ENCODE peak calls at places on chromosomes 3 and 15, in five cellular contexts. T is fibroblast of the aortic adventitia, Z is fibroblast of lung, F is fibroblast of mammary gland, K is astrocyte. N is an unnamed sample.

GRCh38 chr15:82554351-82554750 is 14.1 kb upstream of the RPS17 start:
- DNase-seq in T (peak), Z (no peak), F (peak), K (no peak), N (no peak)

GRCh38 chr3:194278186-194278845 is 72.8 kb downstream of the CPN2 start:
- DNase-seq in T (no peak), Z (no peak), F (no peak), K (no peak), N (no peak)

GRCh38 chr3:50003216-50003615 is 63.3 kb downstream of the RBM6 start:
- DNase-seq in T (no peak), Z (peak), F (peak), K (peak), N (no peak)

GRCh38 chr3:632571-633170 is 436.1 kb downstream of the CHL1 start:
- DNase-seq in T (peak), Z (peak), F (peak), K (peak), N (no peak)

GRCh38 chr3:44981220-44981619 is 5.2 kb downstream of the EXOSC7 start:
- DNase-seq in T (peak), Z (no peak), F (peak), K (peak), N (no peak)

GRCh38 chr3:149494759-149495580 is 20.5 kb downstream of the TM4SF4 start:
- DNase-seq in T (no peak), Z (no peak), F (peak), K (peak), N (peak)

GRCh38 chr3:139006051-139006716 is at the start of gene PRR23A:
- DNase-seq in T (no peak), Z (no peak), F (no peak), K (no peak), N (no peak)

GRCh38 chr3:194569252-194569651 is 64.0 kb downstream of the TMEM44 start:
- DNase-seq in T (no peak), Z (no peak), F (no peak), K (no peak), N (no peak)

GRCh38 chr3:32316976-32317375 is 74.7 kb upstream of the CMTM7 start:
- DNase-seq in T (no peak), Z (no peak), F (no peak), K (no peak), N (no peak)

GRCh38 chr3:88632226-88632625 is 475.2 kb upstream of the EPHA3 start:
- DNase-seq in T (no peak), Z (no peak), F (no peak), K (no peak), N (no peak)

GRCh38 chr3:179108091-179108490 is 36.5 kb upstream of the ZMAT3 start:
- DNase-seq in T (peak), Z (peak), F (peak), K (peak), N (no peak)

GRCh38 chr15:97747342-97747741 is 213.2 kb upstream of the ARRDC4 start:
- DNase-seq in T (no peak), Z (no peak), F (no peak), K (no peak), N (no peak)

GRCh38 chr3:159069076-159069475 is 267.2 kb downstream of the MFSD1 start:
- DNase-seq in T (no peak), Z (no peak), F (no peak), K (no peak), N (no peak)

GRCh38 chr15:101103589-101103988 is 148.3 kb downstream of the CHSY1 start:
- DNase-seq in T (no peak), Z (no peak), F (no peak), K (no peak), N (no peak)

GRCh38 chr15:56537881-56538280 is 72.9 kb upstream of the MNS1 start:
- DNase-seq in T (no peak), Z (no peak), F (peak), K (peak), N (no peak)

GRCh38 chr15:68301300-68301699 is 23.8 kb downstream of the FEM1B start:
- DNase-seq in T (no peak), Z (no peak), F (no peak), K (no peak), N (no peak)

GRCh38 chr3:41274944-41275668 is 75.8 kb downstream of the CTNNB1 start:
- DNase-seq in T (peak), Z (peak), F (peak), K (peak), N (no peak)

GRCh38 chr3:36484386-36484785 is 104.1 kb downstream of the STAC start:
- DNase-seq in T (no peak), Z (no peak), F (no peak), K (peak), N (no peak)

GRCh38 chr15:88894348-88894818 is 961 bp downstream of the HAPLN3 start:
- DNase-seq in T (no peak), Z (peak), F (peak), K (no peak), N (no peak)

GRCh38 chr15:29126208-29126536 is 143.4 kb downstream of the NSMCE3 start:
- DNase-seq in T (no peak), Z (no peak), F (no peak), K (no peak), N (no peak)

GRCh38 chr3:120560304-120561250 is 35.6 kb upstream of the NDUFB4 start:
- DNase-seq in T (no peak), Z (no peak), F (peak), K (peak), N (no peak)

GRCh38 chr15:80061581-80061980 is 2.1 kb downstream of the ZFAND6 start:
- DNase-seq in T (peak), Z (peak), F (peak), K (no peak), N (no peak)

GRCh38 chr3:194205675-194206133 is 69.8 kb downstream of the HES1 start:
- DNase-seq in T (no peak), Z (no peak), F (no peak), K (peak), N (no peak)

GRCh38 chr3:194107126-194107525 is 28.8 kb upstream of the HES1 start:
- DNase-seq in T (no peak), Z (no peak), F (no peak), K (no peak), N (no peak)

GRCh38 chr3:172096881-172097420 is 57.6 kb downstream of the FNDC3B start:
- DNase-seq in T (peak), Z (peak), F (peak), K (peak), N (no peak)

GRCh38 chr3:183895296-183895695 is 10.6 kb upstream of the PARL start:
- DNase-seq in T (peak), Z (peak), F (peak), K (peak), N (peak)

GRCh38 chr3:170421147-170421641 is 2.5 kb downstream of the CLDN11 start:
- DNase-seq in T (peak), Z (peak), F (peak), K (peak), N (no peak)

GRCh38 chr3:41026394-41027177 is 172.7 kb upstream of the CTNNB1 start:
- DNase-seq in T (peak), Z (peak), F (peak), K (peak), N (no peak)

GRCh38 chr3:64257096-64257755 is 32.0 kb upstream of the PRICKLE2 start:
- DNase-seq in T (no peak), Z (no peak), F (peak), K (no peak), N (no peak)

GRCh38 chr3:71490692-71491091 is 92.8 kb downstream of the FOXP1 start:
- DNase-seq in T (no peak), Z (no peak), F (no peak), K (no peak), N (no peak)
- H3K4me3 ChIP-seq in T (no peak), Z (no peak), F (no peak), K (no peak), N (no peak)

DNA sequence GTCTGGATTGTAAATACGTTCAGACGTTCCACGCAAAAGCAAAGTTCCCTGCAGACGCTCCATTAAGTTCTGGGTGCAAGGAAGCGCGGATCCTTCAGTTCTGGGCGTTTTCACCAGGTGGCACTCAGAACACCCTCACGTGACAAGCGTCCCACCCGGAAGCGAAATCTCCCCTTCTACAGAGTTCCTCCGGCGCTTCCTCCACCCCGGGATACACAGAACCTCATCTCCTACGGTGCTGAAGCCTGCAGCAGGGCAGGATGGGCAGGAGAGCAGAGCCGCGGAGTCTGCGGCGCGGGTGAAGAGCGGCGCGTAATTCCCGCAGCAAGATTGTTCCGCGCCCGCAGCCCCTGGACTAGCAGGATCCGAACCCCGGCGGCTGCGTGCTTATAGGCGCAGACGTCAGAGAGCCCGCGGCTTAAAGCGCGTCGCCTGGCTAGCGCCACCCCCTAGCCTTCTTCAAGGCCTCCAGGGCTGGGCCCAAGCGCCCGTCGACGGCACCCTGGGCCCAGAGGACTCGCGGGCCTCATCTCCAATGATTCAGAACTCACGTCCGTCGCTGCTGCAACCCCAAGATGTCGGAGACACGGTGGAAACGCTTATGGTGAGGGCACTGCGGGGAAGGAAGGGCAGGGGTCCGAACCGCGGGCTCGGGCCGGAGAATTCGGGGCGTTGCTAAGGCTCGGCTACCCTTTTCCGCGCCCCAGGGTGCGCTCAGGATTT is at the start of gene SLC25A38:
- DNase-seq in T (peak), Z (peak), F (peak), K (peak), N (no peak)
- TF ChIP-seq CTCF in T (peak), Z (peak), F (peak), K (peak), N (peak)

DNA sequence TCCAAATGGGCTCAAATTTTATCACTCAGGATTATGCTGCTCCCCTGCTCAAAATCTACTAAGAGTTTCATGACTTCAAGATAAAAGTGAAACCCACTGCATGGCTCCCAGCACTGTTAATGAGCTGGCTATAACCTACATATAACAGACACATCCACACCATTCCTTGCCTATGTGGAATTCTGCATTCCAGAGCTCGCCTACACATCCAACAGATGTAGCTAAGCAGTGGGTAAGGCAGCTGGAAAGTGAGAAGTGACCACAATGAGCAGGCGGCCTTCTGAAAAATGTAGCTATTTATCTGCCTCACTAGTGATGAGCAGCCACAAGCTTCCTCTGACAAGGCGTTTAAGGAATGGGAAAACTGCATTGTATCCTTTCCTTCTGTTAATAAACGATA is 92.0 kb upstream of the TRIM42 start:
- DNase-seq in T (peak), Z (no peak), F (peak), K (peak), N (no peak)
- H3K4me3 ChIP-seq in T (no peak), Z (no peak), F (no peak), K (no peak), N (no peak)

GRCh38 chr3:22893631-22894377 is 309.3 kb upstream of the UBE2E2 start:
- DNase-seq in T (no peak), Z (no peak), F (no peak), K (no peak), N (no peak)

GRCh38 chr3:22898558-22898957 is 304.6 kb upstream of the UBE2E2 start:
- DNase-seq in T (no peak), Z (no peak), F (no peak), K (no peak), N (no peak)

GRCh38 chr3:22894877-22895276 is 308.2 kb upstream of the UBE2E2 start:
- DNase-seq in T (no peak), Z (no peak), F (no peak), K (no peak), N (no peak)

GRCh38 chr3:22887664-22888291 is 315.3 kb upstream of the UBE2E2 start:
- DNase-seq in T (peak), Z (peak), F (peak), K (peak), N (no peak)

GRCh38 chr3:22893001-22893400 is 310.1 kb upstream of the UBE2E2 start:
- DNase-seq in T (no peak), Z (no peak), F (no peak), K (no peak), N (no peak)
- TF ChIP-seq CTCF in T (no peak), Z (no peak), F (no peak), K (no peak), N (no peak)

GRCh38 chr3:82475306-82475705 is 713.9 kb upstream of the GBE1 start:
- DNase-seq in T (no peak), Z (no peak), F (no peak), K (no peak), N (no peak)
- H3K4me3 ChIP-seq in T (no peak), Z (no peak), F (no peak), K (no peak), N (no peak)

GRCh38 chr15:77282333-77282732 is 137.6 kb downstream of the PEAK1 start:
- DNase-seq in T (peak), Z (peak), F (peak), K (peak), N (peak)
- TF ChIP-seq CTCF in T (no peak), Z (no peak), F (no peak), K (no peak), N (no peak)

GRCh38 chr15:64841258-64842098 is at the start of gene PLEKHO2:
- DNase-seq in T (peak), Z (peak), F (peak), K (peak), N (no peak)

GRCh38 chr15:64833690-64834089 is 8.0 kb upstream of the PLEKHO2 start:
- DNase-seq in T (no peak), Z (no peak), F (no peak), K (no peak), N (no peak)

GRCh38 chr15:64837502-64837901 is 4.2 kb upstream of the PLEKHO2 start:
- DNase-seq in T (no peak), Z (no peak), F (no peak), K (no peak), N (no peak)

DNA sequence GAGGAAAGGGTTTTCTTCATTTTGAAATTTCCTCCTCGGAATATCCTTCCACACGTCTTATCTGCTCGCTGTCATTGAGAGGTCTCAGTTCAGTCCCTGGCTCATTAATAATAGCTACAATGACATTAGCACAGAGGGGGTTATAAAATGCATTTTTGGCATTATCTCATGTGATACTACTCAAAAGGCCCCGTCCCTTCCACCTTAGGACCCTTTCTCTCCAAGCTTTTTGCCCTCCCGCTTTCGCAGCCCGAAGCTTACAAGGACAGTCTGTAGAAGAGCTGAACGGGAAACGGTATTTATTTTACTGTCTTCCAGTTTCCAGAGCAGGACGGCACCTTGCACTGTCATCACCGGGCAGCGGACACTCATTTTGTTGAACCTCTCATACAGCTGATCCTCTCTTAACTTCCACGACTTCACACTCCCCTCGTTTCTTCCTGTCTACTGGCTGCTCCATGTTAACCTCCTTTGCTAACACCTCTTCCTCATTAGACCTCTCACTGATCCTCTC is 5.6 kb upstream of the PLEKHO2 start:
- DNase-seq in T (no peak), Z (no peak), F (no peak), K (no peak), N (no peak)
- H3K4me3 ChIP-seq in T (no peak), Z (no peak), F (peak), K (no peak), N (no peak)

GRCh38 chr3:156553705-156554356 is 1.1 kb downstream of the SSR3 start:
- DNase-seq in T (peak), Z (peak), F (peak), K (peak), N (peak)

GRCh38 chr3:156554515-156554841 is 439 bp downstream of the SSR3 start:
- DNase-seq in T (no peak), Z (no peak), F (no peak), K (no peak), N (no peak)

GRCh38 chr3:156551746-156552145 is 3.2 kb downstream of the SSR3 start:
- DNase-seq in T (peak), Z (peak), F (peak), K (peak), N (peak)

GRCh38 chr3:156552973-156553372 is 1.9 kb downstream of the SSR3 start:
- DNase-seq in T (no peak), Z (no peak), F (no peak), K (no peak), N (no peak)

DNA sequence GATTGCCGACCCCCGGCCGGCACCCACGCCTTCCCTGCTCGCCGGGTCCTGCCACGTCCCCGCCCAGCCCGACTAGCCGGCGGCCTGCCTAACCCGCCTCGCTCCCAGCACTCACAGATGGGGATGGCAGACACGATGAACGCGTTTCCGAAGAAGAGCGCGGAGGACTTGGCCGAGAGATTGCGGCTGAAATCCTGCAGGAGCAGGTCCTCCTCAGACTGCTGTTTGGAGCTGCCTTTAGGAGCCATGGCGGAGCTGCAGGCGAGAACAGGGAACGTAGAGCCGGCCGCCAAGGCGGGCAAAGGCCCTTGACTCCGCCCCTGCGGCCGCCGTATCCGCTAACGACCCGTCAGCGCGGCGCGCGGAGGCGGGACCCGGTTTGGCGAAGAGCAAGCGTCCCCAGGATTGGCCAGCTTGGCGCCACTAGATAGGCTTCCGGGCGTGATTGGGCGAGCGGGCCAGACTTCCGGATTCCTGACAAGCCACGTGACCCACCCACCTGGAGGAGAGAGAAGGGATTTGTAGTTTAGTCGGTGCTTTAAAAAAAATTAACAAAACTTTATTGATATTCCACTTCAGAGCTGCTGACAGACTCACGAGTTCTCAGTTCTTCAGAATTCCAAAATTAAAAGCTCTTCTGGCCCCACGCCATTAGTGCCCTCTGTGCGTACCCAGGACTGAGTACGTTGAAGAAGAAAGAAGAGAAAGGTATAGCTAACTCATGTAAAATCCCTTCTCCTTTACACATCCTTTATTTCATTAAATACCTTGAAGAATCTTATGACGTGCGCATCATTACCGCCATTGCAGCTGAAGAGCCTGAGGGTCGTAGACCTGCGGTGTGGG is at the start of gene SSR3:
- DNase-seq in T (peak), Z (peak), F (peak), K (peak), N (peak)
- TF ChIP-seq CTCF in T (peak), Z (no peak), F (no peak), K (no peak), N (no peak)

DNA sequence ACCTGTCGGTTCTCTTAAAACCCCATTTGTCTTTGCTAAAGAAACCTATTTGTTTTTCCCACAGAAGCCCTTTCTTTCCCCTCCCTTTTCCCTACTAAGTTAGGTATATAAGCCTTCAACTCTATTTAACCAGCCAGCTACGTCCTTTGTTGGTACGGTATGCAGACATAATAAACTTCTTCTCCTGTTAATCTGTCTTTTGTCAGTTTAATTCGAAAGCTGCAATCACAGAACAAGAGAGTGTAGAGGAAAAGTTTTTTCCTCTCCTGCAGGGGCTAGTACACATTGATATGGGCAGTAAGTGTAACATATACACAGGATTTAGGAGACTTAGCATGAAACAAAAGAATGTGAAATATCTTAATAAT is 21.9 kb upstream of the C15orf39 start:
- DNase-seq in T (no peak), Z (no peak), F (no peak), K (no peak), N (no peak)
- H3K4me3 ChIP-seq in T (no peak), Z (no peak), F (no peak), K (no peak), N (no peak)

N was measured in AG04449.